ENCODE peak calls at places on chromosomes 6 and 20, in four cellular contexts. N is H9, I is IMR-90, P is H1. L is an unnamed sample.

GRCh38 chr20:23879328-23879798 is at the start of gene CST5:
- DNase-seq in I (no peak), P (no peak), N (no peak), L (no peak)

GRCh38 chr6:168133186-168133585 is 54.2 kb upstream of the FRMD1 start:
- DNase-seq in I (peak; percentile 53), N (peak; percentile 46), P (no peak), L (peak; percentile 40)

GRCh38 chr6:139778688-139779087 is 404.2 kb upstream of the CITED2 start:
- DNase-seq in N (no peak), I (peak; percentile 60), P (no peak), L (no peak)

GRCh38 chr6:41901882-41902519 is 6.8 kb upstream of the USP49 start:
- DNase-seq in I (peak; percentile 16), N (peak; percentile 47), P (no peak), L (peak; percentile 66)

GRCh38 chr6:41488392-41489129 is 57.6 kb upstream of the FOXP4 start:
- DNase-seq in P (no peak), N (peak; percentile 71), I (peak; percentile 92), L (peak; percentile 91)

GRCh38 chr6:129440691-129441090 is 269.3 kb downstream of the ARHGAP18 start:
- DNase-seq in I (peak; percentile 20), P (no peak), N (peak; percentile 34), L (peak; percentile 76)

GRCh38 chr6:7215798-7216231 is 97.2 kb downstream of the SSR1 start:
- DNase-seq in I (no peak), N (no peak), P (no peak), L (no peak)

GRCh38 chr20:56715309-56715708 is 86.2 kb downstream of the TFAP2C start:
- DNase-seq in N (peak; percentile 66), I (no peak), P (no peak), L (no peak)

GRCh38 chr6:128259735-128260685 is 260.4 kb downstream of the PTPRK start:
- DNase-seq in I (no peak), P (no peak), N (no peak), L (no peak)

GRCh38 chr6:48757661-48758060 is 646.7 kb upstream of the PTCHD4 start:
- DNase-seq in N (no peak), I (no peak), P (no peak), L (no peak)

GRCh38 chr6:100704941-100705340 is 176.2 kb downstream of the ASCC3 start:
- DNase-seq in N (no peak), P (no peak), I (no peak), L (no peak)

GRCh38 chr20:20212675-20213096 is 155.2 kb upstream of the INSM1 start:
- DNase-seq in P (no peak), I (no peak), N (no peak), L (no peak)

GRCh38 chr6:20366082-20366834 is 35.4 kb upstream of the E2F3 start:
- DNase-seq in I (no peak), P (no peak), N (no peak), L (peak; percentile 27)

GRCh38 chr20:56634735-56635422 is 5.8 kb downstream of the TFAP2C start:
- DNase-seq in N (peak; percentile 49), I (no peak), P (no peak), L (no peak)

GRCh38 chr20:34037767-34038166 is 44.1 kb downstream of the RALY start:
- DNase-seq in N (no peak), P (no peak), I (peak; percentile 77), L (no peak)

GRCh38 chr20:17634666-17635319 is 47.2 kb downstream of the RRBP1 start:
- DNase-seq in N (no peak), I (no peak), P (no peak), L (no peak)

GRCh38 chr20:55415567-55416142 is 589.7 kb downstream of the CBLN4 start:
- DNase-seq in P (no peak), I (no peak), N (no peak), L (peak; percentile 65)

GRCh38 chr20:39117486-39117885 is 155.3 kb downstream of the DHX35 start:
- DNase-seq in P (no peak), I (peak; percentile 43), N (no peak), L (no peak)

GRCh38 chr6:82786251-82786650 is 279.4 kb downstream of the UBE3D start:
- DNase-seq in I (no peak), P (no peak), N (no peak), L (no peak)

GRCh38 chr6:120405947-120406346 is 928.3 kb downstream of the TBC1D32 start:
- DNase-seq in I (no peak), N (peak; percentile 49), P (peak; percentile 15), L (peak; percentile 75)

DNA sequence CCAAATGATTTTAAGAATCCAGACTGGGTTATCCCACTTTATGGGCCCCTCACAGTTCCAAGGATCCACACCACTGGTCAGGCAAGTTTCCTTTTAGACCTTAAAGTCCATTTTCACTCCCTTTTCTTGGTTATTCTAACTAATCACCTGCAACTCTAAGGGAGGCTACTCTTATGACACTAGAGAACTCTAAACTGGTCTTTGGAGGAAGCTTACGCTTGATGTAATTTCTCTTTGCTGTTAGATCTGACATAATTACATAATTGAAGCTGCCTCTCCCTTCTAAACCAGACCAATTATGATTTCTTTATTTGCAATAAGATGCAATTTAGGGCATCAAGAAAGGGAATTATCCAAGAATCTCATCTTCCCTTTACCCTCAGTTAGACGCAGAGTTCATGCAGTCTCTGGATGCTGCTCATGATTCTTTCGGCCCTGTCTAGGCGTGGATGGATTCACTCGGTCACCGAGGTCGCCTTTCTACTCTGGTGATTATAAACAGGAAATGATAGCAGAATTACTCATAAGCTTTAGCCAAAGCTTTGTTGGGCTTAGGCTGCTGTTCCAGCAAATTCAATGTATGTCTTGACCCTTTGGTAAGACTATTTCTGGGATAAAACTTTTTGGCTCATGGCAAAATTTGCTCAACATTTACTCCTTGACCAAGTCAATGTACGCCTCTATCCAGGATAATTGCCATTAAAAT is 166.4 kb upstream of the PRND start:
- DNase-seq in P (no peak), N (no peak), I (peak; percentile 92), L (no peak)
- H4K5ac ChIP-seq in P (no peak overlapping the region), N (no peak overlapping the region), I (peak overlapping the region; percentile 21), L (no peak overlapping the region)

DNA sequence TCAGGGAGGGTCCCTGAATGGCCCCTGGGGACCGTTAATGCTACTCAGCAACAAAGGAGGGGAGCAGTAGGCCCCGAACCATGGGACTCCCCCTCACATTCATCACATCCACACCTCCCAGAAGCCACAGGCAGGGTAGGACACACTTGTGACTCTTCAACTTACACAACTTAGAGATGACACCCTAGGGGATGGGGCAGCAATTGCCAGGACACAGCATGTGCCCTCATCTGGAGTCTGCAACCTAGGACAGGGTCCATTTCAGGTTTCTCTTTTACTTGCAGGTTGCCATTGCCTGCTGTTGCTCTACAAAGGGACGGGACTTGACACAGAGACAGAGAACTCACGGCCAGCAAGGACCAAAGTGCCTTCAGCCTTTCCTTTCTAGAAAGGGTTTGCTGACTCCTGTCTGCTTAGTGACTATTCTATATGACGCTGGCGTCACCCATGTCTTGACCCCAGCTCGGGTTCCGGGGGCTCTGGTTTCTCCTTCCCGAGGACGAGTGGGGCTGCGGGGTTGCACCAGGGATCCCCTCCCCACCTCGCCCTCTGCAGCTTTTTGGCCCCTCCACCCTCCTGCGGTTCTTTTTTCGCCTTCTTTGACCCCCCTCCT is 642 bp downstream of the ULBP3 start:
- DNase-seq in I (no peak), N (no peak), P (no peak), L (no peak)
- H4K5ac ChIP-seq in I (no peak overlapping the region), N (no peak overlapping the region), P (no peak overlapping the region), L (no peak overlapping the region)

DNA sequence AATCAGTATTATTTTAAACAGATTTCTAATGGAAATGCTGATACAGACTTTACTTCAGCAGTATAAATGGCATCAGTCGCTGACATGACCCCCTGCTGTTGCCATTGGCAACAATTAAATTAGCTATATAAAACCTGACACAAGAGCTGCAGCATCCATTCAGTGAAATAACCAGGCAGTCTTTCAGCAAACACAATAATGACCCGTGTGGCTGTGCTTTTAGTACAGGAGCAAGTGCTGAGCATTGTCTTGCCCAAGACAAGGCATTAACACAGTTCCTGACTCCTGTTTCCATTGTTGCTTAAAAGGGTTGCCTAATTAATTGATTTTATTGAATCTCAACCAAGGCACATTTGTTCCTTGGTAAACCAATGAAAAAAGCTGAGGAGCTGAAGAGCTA is 382.1 kb downstream of the HACE1 start:
- DNase-seq in P (no peak), I (no peak), N (no peak), L (no peak)
- H4K5ac ChIP-seq in P (no peak overlapping the region), I (no peak overlapping the region), N (no peak overlapping the region), L (no peak overlapping the region)

GRCh38 chr6:122956376-122956775 is 39.7 kb upstream of the CLVS2 start:
- DNase-seq in I (no peak), P (no peak), N (peak; percentile 34), L (peak; percentile 11)
- H4K5ac ChIP-seq in I (no peak overlapping the region), P (no peak overlapping the region), N (no peak overlapping the region), L (no peak overlapping the region)

DNA sequence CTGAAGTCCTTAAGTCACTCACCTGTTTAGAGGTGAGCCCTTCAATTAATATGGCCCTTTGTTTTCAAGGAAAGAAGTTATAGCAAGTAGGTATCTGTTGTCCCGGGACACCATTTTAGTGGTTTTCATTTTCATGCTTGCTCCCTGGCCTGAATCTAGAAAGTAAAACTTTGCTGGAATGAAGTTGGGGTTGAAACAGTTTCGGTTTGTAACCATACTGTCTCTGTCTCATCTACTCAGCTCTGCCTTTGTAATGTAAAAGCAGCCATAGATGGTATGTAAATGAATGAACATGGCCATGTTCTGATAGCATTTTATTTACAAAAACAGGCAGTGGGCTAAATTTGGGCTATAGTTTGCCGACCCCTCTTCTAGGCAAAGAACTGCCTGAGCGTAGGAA is 64.9 kb upstream of the GNRH2 start:
- DNase-seq in I (no peak), N (no peak), P (no peak), L (no peak)
- H4K5ac ChIP-seq in I (no peak overlapping the region), N (no peak overlapping the region), P (no peak overlapping the region), L (no peak overlapping the region)

DNA sequence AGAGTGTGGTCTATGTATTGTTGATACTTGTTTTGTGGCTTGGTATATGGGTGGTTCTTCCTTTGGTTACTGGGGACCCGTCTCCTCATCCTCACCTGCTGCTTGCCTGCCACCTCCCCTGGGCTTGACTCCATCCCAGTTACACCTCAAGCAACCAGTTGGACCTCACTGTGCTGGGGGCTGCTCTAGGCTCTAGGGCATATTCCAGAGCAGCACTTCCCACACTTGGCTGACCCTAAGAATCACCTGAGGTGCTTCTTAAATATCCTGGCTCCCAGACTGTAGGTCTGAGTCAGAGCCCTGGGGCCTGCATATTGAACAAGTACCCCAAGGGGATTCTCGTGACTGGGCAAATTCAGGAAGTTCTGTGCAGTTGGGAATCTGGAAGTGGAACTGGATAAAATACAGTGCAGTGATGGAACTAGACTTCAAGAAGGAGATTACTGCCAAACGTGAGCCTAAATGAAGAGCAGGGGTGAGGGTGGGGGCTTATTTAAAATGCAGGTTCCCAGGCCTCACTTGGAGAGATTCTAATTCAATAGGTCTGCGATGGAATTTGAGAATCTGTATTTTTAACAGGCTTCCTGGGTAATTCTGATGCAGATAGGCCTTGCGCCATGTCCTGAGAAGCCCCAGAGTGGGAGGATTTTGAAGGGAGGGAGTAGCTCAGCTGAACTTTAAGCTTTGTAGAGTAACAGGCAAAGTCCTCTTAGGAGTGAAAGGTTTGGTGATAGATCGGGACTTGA is 7.6 kb downstream of the SPATS1 start:
- DNase-seq in N (no peak), I (no peak), P (no peak), L (peak; percentile 46)
- H4K5ac ChIP-seq in N (no peak overlapping the region), I (no peak overlapping the region), P (no peak overlapping the region), L (no peak overlapping the region)

L was measured in mesendoderm.